ENCODE peak calls at places on chromosomes 7 and 10, in seven cellular contexts. D is GM23248; H is activated CD4-positive, alpha-beta T cell treated with anti-CD3 and anti-CD28 coated beads, Interleukin-2, amount 50 U/mL, for 24 hours; W is MM.1S; F is stimulated activated CD4-positive, alpha-beta T cell treated with anti-CD3 and anti-CD28 coated beads, Interleukin-15, amount 100 ng/mL, for 24 hours; U is ELR; Y is nephron progenitor cell. R is an unnamed sample.
A peak's percentile ranks its signal among the peaks of the same experiment; 100 is the strongest.

GRCh38 chr10:126041804-126042231 is 145.5 kb downstream of the FANK1 start:
- DNase-seq in D (peak; percentile 59), H (peak; percentile 70), W (peak; percentile 86), F (peak; percentile 76), U (peak; percentile 20), Y (peak; percentile 77), R (peak; percentile 91)

GRCh38 chr7:131238260-131238940 is 89.3 kb upstream of the MKLN1 start:
- DNase-seq in D (peak; percentile 84), H (no peak), W (no peak), F (no peak), U (peak; percentile 93), Y (no peak), R (no peak)

GRCh38 chr7:56078196-56078595 is 14.1 kb downstream of the SUMF2 start:
- DNase-seq in D (no peak), H (no peak), W (no peak), F (no peak), U (no peak), Y (no peak), R (no peak)

GRCh38 chr10:132122939-132123445 is 57.2 kb downstream of the JAKMIP3 start:
- DNase-seq in D (no peak), H (no peak), W (no peak), F (no peak), U (no peak), Y (no peak), R (peak; percentile 24)

GRCh38 chr7:64541438-64542359 is 21.2 kb downstream of the ZNF680 start:
- DNase-seq in D (peak; percentile 65), H (no peak), W (no peak), F (no peak), U (peak; percentile 71), Y (no peak), R (no peak)

GRCh38 chr7:14806886-14807285 is 95.7 kb downstream of the DGKB start:
- DNase-seq in D (peak; percentile 65), H (no peak), W (no peak), F (no peak), U (no peak), Y (no peak), R (no peak)

GRCh38 chr10:88114368-88114767 is 250.9 kb downstream of the PTEN start:
- DNase-seq in D (peak; percentile 35), H (no peak), W (peak; percentile 70), F (peak; percentile 37), U (peak; percentile 49), Y (no peak), R (peak; percentile 60)

GRCh38 chr7:48388922-48389321 is 217.7 kb downstream of the ABCA13 start:
- DNase-seq in D (no peak), H (no peak), W (no peak), F (no peak), U (no peak), Y (no peak), R (no peak)

GRCh38 chr10:81093056-81093455 is 555.4 kb downstream of the SH2D4B start:
- DNase-seq in D (no peak), H (no peak), W (no peak), F (no peak), U (no peak), Y (no peak), R (no peak)

GRCh38 chr10:51109821-51110533 is 35.7 kb downstream of the PRKG1 start:
- DNase-seq in D (peak; percentile 77), H (no peak), W (no peak), F (no peak), U (peak; percentile 92), Y (no peak), R (no peak)

GRCh38 chr10:63430091-63430998 is 35.4 kb downstream of the JMJD1C start:
- DNase-seq in D (peak; percentile 78), H (no peak), W (no peak), F (no peak), U (peak; percentile 76), Y (no peak), R (no peak)

GRCh38 chr7:99928994-99929729 is at the start of gene GJC3:
- DNase-seq in D (peak; percentile 78), H (peak; percentile 11), W (peak; percentile 37), F (peak; percentile 62), U (peak; percentile 68), Y (peak; percentile 53), R (peak; percentile 65)

GRCh38 chr7:28872226-28872625 is 85.9 kb downstream of the TRIL start:
- DNase-seq in D (no peak), H (no peak), W (no peak), F (no peak), U (peak; percentile 61), Y (no peak), R (no peak)

GRCh38 chr7:28646371-28647075 is 234.2 kb downstream of the CREB5 start:
- DNase-seq in D (no peak), H (no peak), W (no peak), F (no peak), U (no peak), Y (no peak), R (no peak)

GRCh38 chr7:95843286-95843685 is 70.9 kb downstream of the DYNC1I1 start:
- DNase-seq in D (peak; percentile 28), H (no peak), W (no peak), F (no peak), U (no peak), Y (no peak), R (no peak)

GRCh38 chr10:36451391-36451790 is 674.0 kb upstream of the ANKRD30A start:
- DNase-seq in D (peak; percentile 30), H (no peak), W (no peak), F (no peak), U (no peak), Y (no peak), R (no peak)

GRCh38 chr7:28096713-28097112 is 83.9 kb downstream of the JAZF1 start:
- DNase-seq in D (peak; percentile 84), H (peak; percentile 52), W (peak; percentile 40), F (peak; percentile 49), U (peak; percentile 73), Y (peak; percentile 56), R (no peak)

GRCh38 chr10:15084502-15084922 is 4.1 kb downstream of the ACBD7 start:
- DNase-seq in D (peak; percentile 93), H (no peak), W (peak; percentile 81), F (no peak), U (peak; percentile 96), Y (no peak), R (no peak)

GRCh38 chr10:71394926-71395562 is 1.7 kb upstream of the CDH23 start:
- DNase-seq in D (no peak), H (no peak), W (no peak), F (no peak), U (no peak), Y (no peak), R (no peak)

GRCh38 chr7:100676501-100677306 is 3.2 kb downstream of the GNB2 start:
- DNase-seq in D (no peak), H (no peak), W (no peak), F (no peak), U (no peak), Y (no peak), R (peak; percentile 50)

GRCh38 chr7:106778656-106779250 is 86.3 kb upstream of the PIK3CG start:
- DNase-seq in D (peak; percentile 15), H (no peak), W (no peak), F (no peak), U (peak; percentile 25), Y (no peak), R (no peak)

GRCh38 chr10:77715081-77715480 is 77.5 kb upstream of the KCNMA1 start:
- DNase-seq in D (no peak), H (no peak), W (peak; percentile 29), F (peak; percentile 22), U (peak; percentile 28), Y (no peak), R (no peak)

GRCh38 chr10:90589825-90590224 is 268.0 kb downstream of the HTR7 start:
- DNase-seq in D (no peak), H (no peak), W (no peak), F (no peak), U (no peak), Y (no peak), R (no peak)

GRCh38 chr10:113604572-113604971 is 51.7 kb downstream of the HABP2 start:
- DNase-seq in D (no peak), H (no peak), W (no peak), F (no peak), U (no peak), Y (no peak), R (no peak)

GRCh38 chr10:3090914-3091313 is 23.6 kb downstream of the PFKP start:
- DNase-seq in D (peak; percentile 76), H (no peak), W (no peak), F (no peak), U (peak; percentile 68), Y (no peak), R (peak; percentile 74)

GRCh38 chr10:77305650-77306632 is 331.7 kb downstream of the KCNMA1 start:
- DNase-seq in D (peak; percentile 53), H (no peak), W (no peak), F (no peak), U (peak; percentile 43), Y (no peak), R (no peak)

GRCh38 chr10:841535-841934 is 90.0 kb downstream of the LARP4B start:
- DNase-seq in D (no peak), H (no peak), W (no peak), F (no peak), U (no peak), Y (no peak), R (no peak)

GRCh38 chr10:17075975-17076374 is 53.6 kb downstream of the CUBN start:
- DNase-seq in D (peak; percentile 51), H (no peak), W (no peak), F (no peak), U (peak; percentile 38), Y (no peak), R (no peak)

GRCh38 chr10:89466599-89467035 is 52.2 kb downstream of the IFIT5 start:
- DNase-seq in D (peak; percentile 60), H (no peak), W (no peak), F (no peak), U (peak; percentile 78), Y (peak; percentile 6), R (no peak)

GRCh38 chr7:130458256-130458655 is 17.4 kb upstream of the CEP41 start:
- DNase-seq in D (no peak), H (no peak), W (peak; percentile 88), F (no peak), U (no peak), Y (no peak), R (no peak)

GRCh38 chr7:85191383-85191782 is 4.5 kb upstream of the SEMA3D start:
- DNase-seq in D (peak; percentile 54), H (no peak), W (peak; percentile 19), F (no peak), U (peak; percentile 64), Y (no peak), R (no peak)